ENCODE peak calls at places on chromosomes 4 and X, in five cellular contexts. Z is cardiac fibroblast, J is lower lobe of right lung, C is GM23248, R is sigmoid colon. G is an unnamed sample.

GRCh38 chr4:159410076-159410777 is 307.3 kb downstream of the RAPGEF2 start:
- DNase-seq in C (peak; percentile 26), J (no peak), R (no peak), Z (peak; percentile 48), G (no peak)

GRCh38 chrX:154375156-154375504 is 696 bp upstream of the FLNA start:
- DNase-seq in R (no peak), C (no peak), J (no peak), Z (no peak), G (no peak)

GRCh38 chrX:51608766-51609165 is 9.9 kb downstream of the CENPVL3 start:
- DNase-seq in J (no peak), R (no peak), C (peak; percentile 61), Z (peak; percentile 38), G (no peak)

GRCh38 chrX:20530319-20530979 is 263.7 kb upstream of the RPS6KA3 start:
- DNase-seq in Z (peak; percentile 69), J (no peak), C (peak; percentile 61), R (peak; percentile 74), G (peak; percentile 21)

GRCh38 chr4:6134612-6135220 is 65.6 kb downstream of the JAKMIP1 start:
- DNase-seq in R (peak; percentile 47), J (no peak), Z (no peak), C (peak; percentile 3), G (no peak)

GRCh38 chr4:118917582-118917981 is 28.9 kb downstream of the SYNPO2 start:
- DNase-seq in R (no peak), C (peak; percentile 44), J (no peak), Z (peak; percentile 49), G (no peak)

GRCh38 chr4:188992706-188993105 is 853.5 kb downstream of the TRIML1 start:
- DNase-seq in C (peak; percentile 14), Z (peak; percentile 53), J (no peak), R (no peak), G (no peak)

GRCh38 chr4:97366661-97367060 is 776.6 kb downstream of the STPG2 start:
- DNase-seq in C (no peak), Z (no peak), R (no peak), J (no peak), G (no peak)

GRCh38 chr4:186485621-186486062 is 69.7 kb downstream of the MTNR1A start:
- DNase-seq in R (no peak), J (no peak), Z (peak; percentile 17), C (peak; percentile 44), G (no peak)

GRCh38 chrX:115400960-115401359 is 111.4 kb downstream of the LUZP4 start:
- DNase-seq in J (no peak), C (no peak), Z (no peak), R (no peak), G (no peak)

GRCh38 chr4:105257817-105258495 is 111.3 kb downstream of the TET2 start:
- DNase-seq in C (no peak), Z (no peak), R (no peak), J (no peak), G (no peak)

GRCh38 chrX:47175588-47175980 is 18.0 kb upstream of the UBA1 start:
- DNase-seq in J (no peak), R (peak; percentile 50), C (no peak), Z (no peak), G (no peak)

GRCh38 chr4:73221734-73222133 is 36.9 kb downstream of the ANKRD17 start:
- DNase-seq in Z (no peak), C (peak; percentile 19), R (no peak), J (no peak), G (no peak)

GRCh38 chr4:148618856-148619255 is 176.6 kb upstream of the NR3C2 start:
- DNase-seq in R (no peak), C (no peak), Z (peak; percentile 8), J (no peak), G (no peak)

GRCh38 chr4:9994246-9994847 is 26.9 kb downstream of the SLC2A9 start:
- DNase-seq in C (no peak), R (no peak), Z (no peak), J (no peak), G (no peak)

GRCh38 chr4:84648863-84649647 is 66.1 kb downstream of the CDS1 start:
- DNase-seq in J (no peak), Z (no peak), R (no peak), C (no peak), G (no peak)

GRCh38 chrX:25124391-25124790 is 108.6 kb upstream of the ARX start:
- DNase-seq in R (no peak), Z (no peak), C (no peak), J (no peak), G (no peak)

GRCh38 chr4:98448923-98449322 is 187.7 kb downstream of the RAP1GDS1 start:
- DNase-seq in C (no peak), Z (no peak), J (no peak), R (no peak), G (no peak)

GRCh38 chr4:14749910-14750309 is 252.4 kb upstream of the CPEB2 start:
- DNase-seq in Z (peak; percentile 50), R (peak; percentile 71), C (peak; percentile 30), J (peak; percentile 45), G (no peak)

GRCh38 chr4:102657206-102657605 is 103.6 kb downstream of the MANBA start:
- DNase-seq in R (no peak), C (no peak), J (no peak), Z (no peak), G (no peak)

GRCh38 chr4:182242793-182243192 is 409 bp upstream of the TENM3 start:
- DNase-seq in R (no peak), J (no peak), C (no peak), Z (peak; percentile 7), G (no peak)

GRCh38 chr4:16225681-16225995 is 633 bp downstream of the TAPT1 start:
- DNase-seq in C (no peak), J (no peak), Z (peak; percentile 22), R (no peak), G (no peak)

GRCh38 chr4:113020966-113021365 is 28.5 kb upstream of the ANK2 start:
- DNase-seq in R (no peak), Z (peak; percentile 16), C (peak; percentile 37), J (no peak), G (no peak)

GRCh38 chrX:101986571-101986970 is 54.7 kb upstream of the ZMAT1 start:
- DNase-seq in Z (peak; percentile 1), J (no peak), R (no peak), C (no peak), G (no peak)

GRCh38 chr4:2353222-2354107 is 65.0 kb downstream of the ZFYVE28 start:
- DNase-seq in J (peak; percentile 43), C (no peak), Z (no peak), R (peak; percentile 54), G (no peak)

GRCh38 chr4:158079661-158080060 is 93.2 kb downstream of the GASK1B start:
- DNase-seq in J (no peak), R (peak; percentile 68), Z (peak; percentile 54), C (peak; percentile 24), G (no peak)

GRCh38 chr4:73220815-73221214 is 37.8 kb downstream of the ANKRD17 start:
- DNase-seq in J (no peak), Z (no peak), C (no peak), R (no peak), G (no peak)

GRCh38 chr4:24211821-24212220 is 322.0 kb upstream of the PPARGC1A start:
- DNase-seq in R (no peak), J (no peak), C (peak; percentile 85), Z (peak; percentile 76), G (peak; percentile 41)

GRCh38 chr4:79913581-79913980 is 159.4 kb downstream of the ANTXR2 start:
- DNase-seq in Z (peak; percentile 57), J (no peak), R (no peak), C (peak; percentile 56), G (peak; percentile 17)

GRCh38 chr4:186191266-186192067 is at the start of gene CYP4V2:
- DNase-seq in R (peak; percentile 91), C (peak; percentile 89), Z (peak; percentile 80), J (peak; percentile 91), G (peak; percentile 38)

GRCh38 chr4:87097075-87097474 is 123.3 kb downstream of the KLHL8 start:
- DNase-seq in Z (no peak), C (no peak), J (no peak), R (no peak), G (no peak)

GRCh38 chrX:63012574-63012973 is 338.6 kb downstream of the SPIN4 start:
- DNase-seq in J (no peak), Z (peak; percentile 3), C (peak; percentile 0), R (no peak), G (no peak)

GRCh38 chr4:20253799-20254409 is 2.2 kb downstream of the SLIT2 start:
- DNase-seq in C (peak; percentile 66), R (peak; percentile 75), Z (peak; percentile 52), J (peak; percentile 45), G (no peak)

GRCh38 chrX:66015906-66016689 is 23.8 kb downstream of the VSIG4 start:
- DNase-seq in J (no peak), R (no peak), Z (no peak), C (no peak), G (no peak)

GRCh38 chr4:163693776-163694175 is 199.3 kb downstream of the TMA16 start:
- DNase-seq in R (no peak), Z (peak; percentile 49), J (no peak), C (peak; percentile 19), G (no peak)

DNA sequence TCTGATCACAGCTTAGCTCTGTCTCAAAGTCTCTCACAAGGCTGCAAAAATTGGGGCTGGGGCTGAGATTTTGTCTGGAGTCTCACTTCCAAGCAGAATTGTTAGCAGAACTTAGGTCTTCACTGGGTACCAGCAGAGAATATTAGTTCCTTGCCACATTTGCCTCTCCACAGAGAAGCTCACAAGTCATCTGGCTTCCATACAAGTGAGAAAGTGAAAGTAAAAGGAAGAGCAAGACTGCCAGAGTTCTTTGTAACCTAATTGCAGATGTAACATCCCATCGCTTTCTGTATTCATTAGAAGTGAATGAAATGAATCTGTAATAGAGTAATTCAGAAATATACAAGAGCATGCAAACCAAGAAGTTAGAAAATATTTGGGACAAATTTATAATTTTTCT is 624.1 kb upstream of the GNPDA2 start:
- DNase-seq in Z (peak; percentile 8), J (no peak), C (peak; percentile 43), R (no peak), G (no peak)
- H3K4me3 ChIP-seq in Z (no peak overlapping the region), J (peak overlapping the region; percentile 28), C (peak overlapping the region; percentile 54), R (peak overlapping the region; percentile 24), G (no peak overlapping the region)

DNA sequence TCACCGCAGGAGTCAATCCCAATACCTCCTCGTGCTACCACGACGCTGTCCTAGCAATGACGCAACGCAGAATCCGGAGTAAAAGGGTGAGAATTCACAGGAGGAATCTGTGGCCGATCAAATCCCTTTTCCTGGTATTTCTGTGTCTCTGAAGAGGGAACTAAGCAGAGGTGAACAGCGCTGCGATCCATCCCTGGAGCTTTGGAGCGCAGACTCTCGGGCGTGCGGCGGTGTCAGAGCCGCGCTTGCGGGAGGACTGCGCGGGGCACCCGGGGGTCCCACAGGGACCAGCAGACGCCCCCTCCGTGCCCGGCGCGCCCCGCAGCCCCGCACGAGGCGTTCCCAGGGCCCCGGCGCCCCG is 17.2 kb upstream of the ZNF718 start:
- DNase-seq in J (no peak), C (no peak), Z (no peak), R (no peak), G (no peak)
- H3K4me3 ChIP-seq in J (no peak overlapping the region), C (no peak overlapping the region), Z (no peak overlapping the region), R (peak overlapping the region; percentile 36), G (no peak overlapping the region)

DNA sequence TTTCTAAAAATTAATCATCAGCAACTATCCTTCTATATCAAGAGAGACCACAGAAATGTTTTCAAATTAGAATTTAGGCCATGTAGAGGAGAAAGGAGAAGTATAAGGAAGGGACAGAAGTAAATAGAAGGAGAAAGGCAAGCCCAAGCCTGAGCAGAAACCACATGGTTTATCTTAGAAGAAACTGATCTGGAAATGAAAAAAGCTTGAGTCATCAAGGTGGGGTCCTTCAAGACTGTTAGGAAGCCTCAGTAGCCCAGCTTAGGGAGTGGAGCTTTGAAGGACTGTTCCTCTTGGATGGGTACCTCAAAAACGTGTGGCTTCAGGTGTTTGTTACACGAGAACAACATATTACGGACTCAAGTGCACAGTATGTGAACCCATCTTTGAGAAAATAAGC is 4.5 kb downstream of the BMX start:
- DNase-seq in C (no peak), R (no peak), Z (no peak), J (no peak), G (no peak)
- H3K4me3 ChIP-seq in C (no peak overlapping the region), R (no peak overlapping the region), Z (no peak overlapping the region), J (no peak overlapping the region), G (no peak overlapping the region)

GRCh38 chr4:114497116-114497515 is 101.5 kb upstream of the UGT8 start:
- DNase-seq in J (no peak), R (no peak), Z (no peak), C (no peak), G (no peak)
- H3K4me3 ChIP-seq in J (no peak overlapping the region), R (no peak overlapping the region), Z (no peak overlapping the region), C (no peak overlapping the region), G (no peak overlapping the region)

G was measured in AG09309.